ENCODE peak calls at places on chromosomes 3 and 15, in seven cellular contexts. R is transverse colon, U is brain microvascular endothelial cell, A is GM12864, C is adrenal gland, H is cardiac fibroblast, F is breast epithelium. N is an unnamed sample.

GRCh38 chr3:177141899-177142651 is 55.2 kb downstream of the TBL1XR1 start:
- DNase-seq in A (no peak), U (no peak), H (no peak), F (no peak), C (no peak), R (no peak), N (no peak)

GRCh38 chr3:149969110-149969944 is 1.4 kb downstream of the PFN2 start:
- DNase-seq in H (peak), F (no peak), A (no peak), U (peak), R (peak), C (peak), N (no peak)

GRCh38 chr15:66566963-66567531 is 1.2 kb upstream of the LCTL start:
- DNase-seq in U (peak), F (no peak), H (peak), R (peak), C (peak), A (peak), N (peak)

GRCh38 chr3:188775412-188775811 is 396.4 kb upstream of the TPRG1 start:
- DNase-seq in A (no peak), C (peak), F (no peak), H (no peak), U (no peak), R (no peak), N (no peak)

GRCh38 chr3:8445861-8446260 is 55.8 kb upstream of the LMCD1 start:
- DNase-seq in R (no peak), C (no peak), F (no peak), A (no peak), H (peak), U (peak), N (no peak)

GRCh38 chr15:48800811-48801460 is 9.9 kb downstream of the CEP152 start:
- DNase-seq in R (no peak), C (no peak), A (no peak), F (no peak), H (peak), U (no peak), N (no peak)

GRCh38 chr3:99842826-99843589 is 25.3 kb downstream of the CMSS1 start:
- DNase-seq in A (no peak), H (peak), U (no peak), F (no peak), C (no peak), R (no peak), N (no peak)

GRCh38 chr3:53803816-53804545 is 42.2 kb downstream of the CHDH start:
- DNase-seq in R (no peak), F (no peak), C (no peak), U (no peak), H (no peak), A (no peak), N (no peak)

GRCh38 chr3:148211725-148212124 is 486.0 kb upstream of the AGTR1 start:
- DNase-seq in C (no peak), R (peak), A (no peak), U (peak), H (peak), F (no peak), N (no peak)

GRCh38 chr15:38535451-38536200 is 29.0 kb downstream of the RASGRP1 start:
- DNase-seq in A (no peak), H (peak), R (no peak), U (peak), C (no peak), F (no peak), N (peak)

GRCh38 chr3:27166888-27167287 is 202.3 kb downstream of the NEK10 start:
- DNase-seq in U (peak), H (peak), F (no peak), A (no peak), R (no peak), C (no peak), N (peak)

GRCh38 chr3:20055020-20055775 is 15.0 kb downstream of the KAT2B start:
- DNase-seq in C (no peak), U (no peak), R (no peak), F (no peak), H (no peak), A (no peak), N (no peak)

GRCh38 chr15:44738340-44738984 is 2.1 kb downstream of the TRIM69 start:
- DNase-seq in H (peak), U (no peak), F (no peak), A (no peak), C (no peak), R (no peak), N (no peak)

DNA sequence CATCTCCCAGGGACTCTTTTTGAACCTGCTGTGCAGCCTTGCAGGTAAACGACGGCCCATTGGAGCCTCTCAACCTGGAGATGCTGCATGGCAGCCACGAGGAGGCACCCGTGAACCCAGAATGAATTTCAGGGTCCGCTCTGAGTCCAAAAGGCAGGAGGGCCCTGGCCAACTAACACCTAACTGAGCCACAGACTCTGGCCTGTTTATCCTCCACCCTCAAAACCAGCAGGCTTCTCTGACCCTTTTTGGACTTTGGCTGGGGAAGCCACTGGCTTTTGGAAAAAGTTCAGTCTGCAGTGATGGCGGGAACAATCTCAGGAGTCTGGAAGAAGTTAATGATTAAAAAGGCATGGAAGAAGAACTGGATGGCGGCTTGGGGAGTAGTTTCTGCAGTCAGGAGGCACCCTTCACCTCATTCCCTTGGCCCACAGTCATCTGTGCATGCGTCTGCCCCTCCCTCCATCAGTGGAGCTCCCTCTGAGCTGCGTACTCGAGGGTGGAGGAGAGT is 4.1 kb downstream of the PXYLP1 start:
- DNase-seq in R (peak), H (no peak), F (no peak), A (no peak), U (no peak), C (no peak), N (no peak)
- TF ChIP-seq CTCF in R (peak), H (no peak), F (no peak), A (no peak), U (peak), C (no peak), N (no peak)

DNA sequence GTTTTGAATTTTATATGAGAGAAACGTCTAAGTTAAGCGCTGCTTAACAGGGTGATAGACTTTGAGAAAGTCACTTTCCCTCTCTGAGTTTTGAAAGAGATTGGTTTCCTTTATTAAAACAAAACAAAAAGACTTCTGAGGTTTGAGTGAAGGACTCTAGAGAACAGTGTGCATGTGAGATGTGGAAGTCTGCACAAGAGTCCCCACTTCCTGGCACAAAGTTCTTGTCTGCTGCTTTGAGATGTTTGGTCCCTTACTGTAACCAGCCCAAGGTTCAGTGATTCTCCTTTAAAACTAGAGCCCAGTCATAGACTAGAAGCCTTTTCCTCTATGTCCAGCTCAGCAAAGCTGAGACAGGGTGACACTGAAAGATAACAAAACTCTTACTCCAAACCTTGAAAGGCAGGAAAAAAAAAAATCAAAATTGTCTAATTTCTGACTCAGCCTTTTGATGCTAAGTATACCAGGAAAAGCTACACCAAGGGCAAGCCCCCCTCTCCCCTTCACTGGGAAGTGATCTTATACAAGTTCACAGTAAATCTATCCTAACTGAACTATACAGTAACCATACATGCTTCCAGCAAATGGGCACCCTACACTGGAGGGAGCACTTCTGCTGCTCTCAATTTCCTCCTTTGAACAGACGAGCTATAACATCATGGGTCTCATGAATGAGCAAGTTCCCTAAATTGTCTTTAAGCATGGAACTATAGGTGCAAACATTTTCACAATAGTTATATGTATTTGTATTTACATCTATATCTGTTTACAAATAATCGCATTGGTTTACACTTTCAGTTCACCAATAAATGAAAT is 2.3 kb downstream of the POPDC2 start:
- DNase-seq in A (no peak), R (no peak), C (no peak), F (no peak), U (no peak), H (no peak), N (no peak)
- H3K4me3 ChIP-seq in A (no peak), R (no peak), C (no peak), F (no peak), U (no peak), H (no peak), N (no peak)

GRCh38 chr15:57306944-57307411 is 69.3 kb upstream of the CGNL1 start:
- DNase-seq in A (no peak), C (no peak), F (no peak), U (no peak), R (no peak), H (no peak), N (no peak)
- TF ChIP-seq CTCF in A (no peak), C (no peak), F (no peak), U (no peak), R (peak), H (no peak), N (no peak)

GRCh38 chr15:64163662-64164362 is 990 bp upstream of the PPIB start:
- DNase-seq in A (no peak), H (peak), C (peak), U (no peak), R (no peak), F (no peak), N (no peak)
- H3K4me3 ChIP-seq in A (peak), H (peak), C (no peak), U (peak), R (peak), F (peak), N (peak)

DNA sequence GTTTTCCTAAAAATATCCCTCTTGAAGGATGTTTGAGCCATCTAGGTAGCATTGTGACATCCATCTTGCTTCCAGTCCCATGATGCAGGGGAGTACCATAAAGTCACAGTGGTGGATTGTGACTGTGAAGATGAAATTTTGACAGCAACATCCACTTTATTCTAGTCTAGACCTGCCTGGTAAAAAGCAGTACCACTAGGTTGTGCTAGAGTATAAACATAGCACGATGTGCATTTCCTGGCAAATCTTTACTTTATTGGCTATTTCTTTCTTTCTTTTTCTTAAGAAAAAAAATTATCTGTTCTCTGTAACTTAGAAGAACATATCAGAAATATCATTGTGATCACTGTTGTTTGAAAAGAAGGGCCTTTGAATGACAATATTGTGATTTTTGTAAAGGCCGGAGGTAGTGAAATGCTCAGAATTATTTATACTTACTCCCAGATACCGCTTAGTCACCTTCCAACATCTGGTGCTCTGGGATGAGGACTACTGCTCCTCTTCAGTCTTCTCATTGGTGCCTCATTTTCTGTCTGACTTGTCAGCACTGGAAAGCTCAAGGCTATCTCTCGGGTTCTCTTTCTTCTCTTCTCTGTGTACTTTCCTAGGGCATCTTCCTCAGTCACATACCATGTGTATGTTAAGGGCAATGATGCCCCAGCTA is 35.6 kb downstream of the AGBL1 start:
- DNase-seq in R (no peak), C (no peak), H (no peak), F (no peak), U (no peak), A (no peak), N (no peak)
- TF ChIP-seq CTCF in R (no peak), C (peak), H (no peak), F (no peak), U (no peak), A (no peak), N (peak)

GRCh38 chr3:25452185-25452584 is 24.1 kb downstream of the RARB start:
- DNase-seq in C (no peak), R (no peak), U (no peak), H (no peak), F (no peak), A (no peak), N (no peak)
- H3K4me3 ChIP-seq in C (no peak), R (no peak), U (no peak), H (no peak), F (no peak), A (no peak), N (no peak)

N was measured in dorsolateral prefrontal cortex.